ENCODE peak calls at places on chromosomes 11 and 22, in four cellular contexts. C is astrocyte, L is epithelial cell of proximal tubule, T is pancreas. V is an unnamed sample.

GRCh38 chr11:102306048-102306575 is 11.2 kb upstream of the BIRC3 start:
- DNase-seq in C (no peak), L (no peak), T (no peak), V (no peak)

GRCh38 chr11:9060700-9061111 is 30.7 kb downstream of the SCUBE2 start:
- DNase-seq in C (no peak), L (no peak), T (no peak), V (no peak)

GRCh38 chr22:29451863-29452262 is 13.5 kb downstream of the RFPL1 start:
- DNase-seq in C (no peak), L (no peak), T (no peak), V (no peak)

GRCh38 chr11:12089041-12089440 is 21.3 kb upstream of the MICAL2 start:
- DNase-seq in C (no peak), L (no peak), T (no peak), V (no peak)

GRCh38 chr11:74434528-74434927 is 32.8 kb downstream of the KCNE3 start:
- DNase-seq in C (no peak), L (no peak), T (no peak), V (no peak)

GRCh38 chr11:58928691-58929090 is 10.6 kb upstream of the GLYATL1 start:
- DNase-seq in C (no peak), L (no peak), T (no peak), V (no peak)

GRCh38 chr11:73201249-73201648 is 16.8 kb upstream of the P2RY2 start:
- DNase-seq in C (no peak), L (no peak), T (no peak), V (no peak)

GRCh38 chr11:95341246-95341645 is 110.2 kb upstream of the SESN3 start:
- DNase-seq in C (no peak), L (no peak), T (no peak), V (no peak)

GRCh38 chr22:50570861-50571260 is 7.4 kb downstream of the CPT1B start:
- DNase-seq in C (no peak), L (no peak), T (no peak), V (no peak)

GRCh38 chr11:67020949-67021348 is 2.0 kb upstream of the SYT12 start:
- DNase-seq in C (no peak), L (no peak), T (no peak), V (no peak)

GRCh38 chr11:69013009-69013951 is at the start of gene MRGPRF:
- DNase-seq in C (peak), L (no peak), T (peak), V (peak)

GRCh38 chr11:89293966-89294679 is 116.4 kb downstream of the TYR start:
- DNase-seq in C (peak), L (no peak), T (no peak), V (peak)

GRCh38 chr11:48150213-48150612 is 66.4 kb upstream of the OR4B1 start:
- DNase-seq in C (peak), L (no peak), T (no peak), V (peak)

GRCh38 chr11:10076458-10077141 is 217.4 kb downstream of the SBF2 start:
- DNase-seq in C (peak), L (no peak), T (peak), V (peak)

GRCh38 chr11:4546876-4547275 is 1.9 kb downstream of the OR52M1 start:
- DNase-seq in C (no peak), L (peak), T (no peak), V (no peak)

DNA sequence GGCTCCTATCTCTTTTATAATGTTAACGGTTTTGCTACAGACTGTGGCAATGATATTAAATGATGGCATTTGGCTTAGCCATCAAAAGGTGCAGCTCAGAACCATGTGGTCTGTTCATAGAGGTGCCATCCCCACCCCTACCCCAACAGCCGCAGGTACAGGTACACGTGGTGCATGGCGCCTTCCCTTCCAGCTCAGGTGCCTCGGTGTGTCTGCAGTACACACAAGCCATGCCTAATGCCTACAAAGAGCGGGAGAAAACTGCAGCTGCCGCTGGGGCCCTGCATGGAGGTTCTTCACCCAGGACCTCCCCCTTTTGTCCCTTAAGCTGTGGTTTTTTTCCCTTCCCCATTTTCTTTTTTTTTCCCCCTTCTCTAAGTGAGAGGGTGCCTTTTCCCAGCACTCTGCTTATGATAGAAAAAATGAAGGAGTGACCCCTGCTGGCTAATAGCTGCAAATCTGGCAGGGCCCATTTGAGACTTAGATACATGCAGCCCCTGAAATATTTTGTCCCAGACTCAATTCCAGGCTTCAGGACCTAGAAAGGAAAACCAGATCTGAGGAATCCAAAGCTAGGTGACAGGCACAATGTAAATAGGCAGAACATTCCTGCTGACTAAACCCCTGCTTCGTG is 6.5 kb downstream of the OR52M1 start:
- DNase-seq in C (no peak), L (no peak), T (no peak), V (peak)
- TF ChIP-seq CTCF in C (peak), L (peak), T (no peak), V (peak)

GRCh38 chr22:41561788-41562187 is 978 bp downstream of the CSDC2 start:
- DNase-seq in C (no peak), L (no peak), T (peak), V (no peak)

GRCh38 chr22:41563051-41563711 is 2.4 kb downstream of the CSDC2 start:
- DNase-seq in C (peak), L (no peak), T (no peak), V (peak)

GRCh38 chr22:41560095-41560487 is 719 bp upstream of the CSDC2 start:
- DNase-seq in C (no peak), L (no peak), T (no peak), V (no peak)

GRCh38 chr22:41562461-41562860 is 1.7 kb downstream of the CSDC2 start:
- DNase-seq in C (no peak), L (no peak), T (no peak), V (no peak)

DNA sequence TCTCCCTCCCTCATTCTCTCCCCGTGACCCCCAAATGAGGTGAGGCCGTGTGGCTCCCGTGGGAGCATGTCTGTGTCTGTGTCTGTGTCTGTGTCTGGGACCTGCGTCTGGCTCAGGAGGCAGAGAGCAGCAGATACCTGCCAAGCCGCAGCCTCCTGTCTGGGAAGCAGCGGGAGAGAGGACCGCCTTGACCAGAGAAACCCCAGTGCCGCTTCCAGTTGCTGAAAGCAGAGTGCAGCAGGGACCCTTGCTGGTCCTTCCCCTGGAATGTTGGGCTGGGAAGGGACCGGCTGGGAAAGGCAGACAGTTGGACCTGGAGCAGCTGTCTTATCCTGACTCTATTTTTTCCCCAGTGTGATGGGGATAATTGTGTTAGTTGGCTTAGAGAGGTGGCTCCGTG is 525 bp downstream of the CSDC2 start:
- DNase-seq in C (peak), L (no peak), T (no peak), V (no peak)
- H3K4me3 ChIP-seq in C (peak), L (peak), T (peak), V (peak)

DNA sequence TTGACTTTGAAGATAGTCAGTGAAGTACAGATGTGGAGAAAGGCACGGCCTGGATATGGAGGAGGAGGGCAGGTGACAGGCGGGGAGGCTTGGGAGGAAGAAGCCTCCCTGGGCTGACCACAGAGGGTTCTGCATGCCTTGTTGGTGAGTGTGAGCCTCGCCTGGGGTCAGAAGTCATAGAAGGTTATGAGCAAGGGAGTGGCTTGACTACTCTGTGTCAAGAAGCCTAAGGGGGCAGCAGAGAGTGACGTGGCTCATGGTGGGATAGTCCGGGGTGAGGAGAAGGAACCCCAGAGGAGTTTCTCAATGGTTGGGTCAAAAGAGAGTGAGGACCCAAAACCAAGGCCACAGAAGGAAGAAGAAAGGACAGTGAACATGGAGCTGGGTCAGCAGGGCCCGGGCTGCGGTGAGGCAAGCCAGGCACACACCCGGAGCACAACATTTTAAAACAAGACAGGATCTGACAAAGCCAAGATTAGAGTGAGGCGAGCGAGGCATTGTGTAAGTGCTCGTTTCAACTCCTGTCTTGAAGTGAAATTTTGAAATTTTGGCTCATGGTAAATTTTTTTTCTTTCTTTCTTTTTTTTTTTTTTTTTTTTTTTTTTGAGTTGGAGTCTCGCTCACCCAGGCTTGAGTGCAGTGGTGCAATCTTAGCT is 31.9 kb downstream of the PDGFB start:
- DNase-seq in C (no peak), L (peak), T (peak), V (no peak)
- TF ChIP-seq CTCF in C (no peak), L (peak), T (no peak), V (peak)

GRCh38 chr22:25419247-25420113 is 145.0 kb upstream of the GRK3 start:
- DNase-seq in C (no peak), L (no peak), T (no peak), V (peak)
- H3K4me3 ChIP-seq in C (no peak), L (no peak), T (peak), V (no peak)

GRCh38 chr11:117913736-117914397 is 15.3 kb downstream of the TMPRSS13 start:
- DNase-seq in C (no peak), L (no peak), T (no peak), V (no peak)

GRCh38 chr11:117915219-117915618 is 14.0 kb downstream of the TMPRSS13 start:
- DNase-seq in C (no peak), L (no peak), T (no peak), V (no peak)

GRCh38 chr11:117915672-117916235 is 13.4 kb downstream of the TMPRSS13 start:
- DNase-seq in C (no peak), L (no peak), T (no peak), V (no peak)

GRCh38 chr11:117912497-117912896 is 16.7 kb downstream of the TMPRSS13 start:
- DNase-seq in C (no peak), L (no peak), T (no peak), V (no peak)

GRCh38 chr11:117914398-117914761 is 14.8 kb downstream of the TMPRSS13 start:
- DNase-seq in C (no peak), L (no peak), T (no peak), V (no peak)
- TF ChIP-seq CTCF in C (no peak), L (no peak), T (no peak), V (no peak)